ENCODE peak calls at places on chromosomes 7 and 10, in seven cellular contexts. One of them, this sample, is unnamed.

GRCh38 chr10:73875139-73875475 is 752 bp upstream of the CAMK2G start:
- DNase-seq in HT1080: no peak
- DNase-seq in T-cell: peak
- DNase-seq in IMR-90: no peak
- DNase-seq in activated T-helper 1 cell treated with Interleukin-2 at 50 U/mL for 16 hours: no peak
- DNase-seq in right lobe of liver: no peak
- DNase-seq in iPS DF 19.7: no peak
- DNase-seq in this sample: no peak

GRCh38 chr10:84820121-84820520 is 491.7 kb downstream of the CCSER2 start:
- DNase-seq in HT1080: no peak
- DNase-seq in T-cell: no peak
- DNase-seq in IMR-90: no peak
- DNase-seq in activated T-helper 1 cell treated with Interleukin-2 at 50 U/mL for 16 hours: no peak
- DNase-seq in right lobe of liver: no peak
- DNase-seq in iPS DF 19.7: no peak
- DNase-seq in this sample: no peak

GRCh38 chr10:79028056-79028430 is 40.7 kb upstream of the ZMIZ1 start:
- DNase-seq in HT1080: no peak
- DNase-seq in T-cell: no peak
- DNase-seq in IMR-90: no peak
- DNase-seq in activated T-helper 1 cell treated with Interleukin-2 at 50 U/mL for 16 hours: no peak
- DNase-seq in right lobe of liver: no peak
- DNase-seq in iPS DF 19.7: no peak
- DNase-seq in this sample: no peak

GRCh38 chr7:150860291-150860977 is 8.1 kb downstream of the AOC1 start:
- DNase-seq in HT1080: no peak
- DNase-seq in T-cell: no peak
- DNase-seq in IMR-90: no peak
- DNase-seq in activated T-helper 1 cell treated with Interleukin-2 at 50 U/mL for 16 hours: no peak
- DNase-seq in right lobe of liver: no peak
- DNase-seq in iPS DF 19.7: no peak
- DNase-seq in this sample: no peak

GRCh38 chr10:95260397-95260881 is 30.4 kb downstream of the PDLIM1 start:
- DNase-seq in HT1080: peak
- DNase-seq in T-cell: no peak
- DNase-seq in IMR-90: peak
- DNase-seq in activated T-helper 1 cell treated with Interleukin-2 at 50 U/mL for 16 hours: no peak
- DNase-seq in right lobe of liver: peak
- DNase-seq in iPS DF 19.7: no peak
- DNase-seq in this sample: no peak

GRCh38 chr7:43590862-43591550 is 8.1 kb downstream of the STK17A start:
- DNase-seq in HT1080: no peak
- DNase-seq in T-cell: no peak
- DNase-seq in IMR-90: no peak
- DNase-seq in activated T-helper 1 cell treated with Interleukin-2 at 50 U/mL for 16 hours: no peak
- DNase-seq in right lobe of liver: no peak
- DNase-seq in iPS DF 19.7: no peak
- DNase-seq in this sample: no peak

GRCh38 chr10:61888744-61889143 is 12.8 kb upstream of the ARID5B start:
- DNase-seq in HT1080: peak
- DNase-seq in T-cell: no peak
- DNase-seq in IMR-90: peak
- DNase-seq in activated T-helper 1 cell treated with Interleukin-2 at 50 U/mL for 16 hours: no peak
- DNase-seq in right lobe of liver: no peak
- DNase-seq in iPS DF 19.7: no peak
- DNase-seq in this sample: no peak

GRCh38 chr7:2701832-2702593 is 14.0 kb downstream of the AMZ1 start:
- DNase-seq in HT1080: no peak
- DNase-seq in T-cell: no peak
- DNase-seq in IMR-90: peak
- DNase-seq in activated T-helper 1 cell treated with Interleukin-2 at 50 U/mL for 16 hours: no peak
- DNase-seq in right lobe of liver: peak
- DNase-seq in iPS DF 19.7: no peak
- DNase-seq in this sample: no peak

This sample was measured in AG09309.